ENCODE peak calls at places on chromosomes 12 and 14, in ten cellular contexts. Y is fibroblast of lung, N is fibroblast of pulmonary artery, Z is bronchial epithelial cell, M is heart right ventricle, H is AG10803, X is right atrium auricular region, V is fibroblast of mammary gland, L is cardiac muscle cell, G is body of pancreas. D is an unnamed sample.

GRCh38 chr12:26389303-26389702 is 193.9 kb downstream of the SSPN start:
- DNase-seq in Y (no peak), N (no peak), Z (no peak), M (no peak), H (no peak), X (no peak), V (no peak), L (no peak), G (no peak), D (no peak)

GRCh38 chr14:101552786-101553231 is 8.5 kb upstream of the DIO3 start:
- DNase-seq in Y (no peak), N (no peak), Z (no peak), M (no peak), H (no peak), X (no peak), V (no peak), L (no peak), G (no peak), D (no peak)

GRCh38 chr14:106530423-106531107 is 1004.2 kb downstream of the TMEM121 start:
- DNase-seq in Y (no peak), N (no peak), Z (no peak), M (no peak), H (no peak), X (no peak), V (no peak), L (no peak), G (no peak), D (no peak)

GRCh38 chr12:91387461-91388134 is 205.0 kb upstream of the DCN start:
- DNase-seq in Y (no peak), N (no peak), Z (no peak), M (no peak), H (no peak), X (no peak), V (no peak), L (no peak), G (no peak), D (no peak)

GRCh38 chr12:6604254-6605029 is 2.7 kb downstream of the CHD4 start:
- DNase-seq in Y (no peak), N (peak), Z (no peak), M (no peak), H (peak), X (no peak), V (peak), L (peak), G (no peak), D (peak)

GRCh38 chr14:20455355-20456300 is 602 bp downstream of the APEX1 start:
- DNase-seq in Y (peak), N (peak), Z (peak), M (no peak), H (peak), X (peak), V (peak), L (peak), G (no peak), D (peak)

GRCh38 chr14:105137481-105138020 is 31.0 kb downstream of the JAG2 start:
- DNase-seq in Y (no peak), N (no peak), Z (no peak), M (no peak), H (no peak), X (no peak), V (no peak), L (no peak), G (no peak), D (no peak)

GRCh38 chr12:92341333-92341691 is 195.7 kb upstream of the BTG1 start:
- DNase-seq in Y (no peak), N (peak), Z (peak), M (no peak), H (no peak), X (no peak), V (no peak), L (peak), G (no peak), D (no peak)

GRCh38 chr12:22313276-22313995 is 21.1 kb downstream of the ST8SIA1 start:
- DNase-seq in Y (no peak), N (peak), Z (no peak), M (no peak), H (no peak), X (no peak), V (no peak), L (peak), G (no peak), D (no peak)

GRCh38 chr12:46402861-46403731 is 30.5 kb upstream of the SLC38A2 start:
- DNase-seq in Y (peak), N (no peak), Z (peak), M (no peak), H (peak), X (no peak), V (peak), L (no peak), G (no peak), D (peak)

GRCh38 chr12:24881227-24881626 is 67.7 kb downstream of the BCAT1 start:
- DNase-seq in Y (no peak), N (no peak), Z (no peak), M (no peak), H (no peak), X (no peak), V (no peak), L (no peak), G (no peak), D (no peak)

GRCh38 chr12:6368906-6369525 is 6.3 kb downstream of the SCNN1A start:
- DNase-seq in Y (no peak), N (no peak), Z (no peak), M (no peak), H (no peak), X (no peak), V (no peak), L (no peak), G (no peak), D (no peak)

DNA sequence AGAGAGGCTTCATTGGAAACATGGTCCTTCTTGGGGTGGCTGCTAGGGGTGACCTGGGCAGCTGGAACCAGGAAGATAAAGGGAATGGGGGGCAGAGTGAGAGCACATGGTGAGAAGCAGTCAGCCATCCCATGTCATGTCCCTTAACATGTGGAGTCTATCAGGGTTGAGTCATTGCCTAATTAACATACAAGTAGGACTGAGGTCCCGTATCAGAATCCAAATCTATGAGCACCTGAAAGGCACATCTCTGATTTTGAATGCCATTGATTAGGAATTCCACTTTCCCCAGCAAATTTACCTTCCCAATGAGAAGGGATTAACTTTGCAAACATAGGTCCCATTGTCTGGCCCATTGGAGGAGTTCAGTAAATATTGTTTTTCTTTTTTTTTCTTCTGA is 20.3 kb upstream of the PPP1R1A start:
- DNase-seq in Y (no peak), N (no peak), Z (no peak), M (no peak), H (no peak), X (no peak), V (no peak), L (no peak), G (no peak), D (no peak)
- H3K4me3 ChIP-seq in Y (no peak), N (no peak), Z (no peak), M (no peak), H (no peak), X (no peak), V (no peak), L (no peak), G (no peak), D (no peak)

GRCh38 chr14:83874662-83875061 is 1655.3 kb upstream of the FLRT2 start:
- DNase-seq in Y (no peak), N (peak), Z (no peak), M (no peak), H (peak), X (no peak), V (peak), L (no peak), G (no peak), D (peak)
- H3K4me3 ChIP-seq in Y (no peak), N (no peak), Z (no peak), M (no peak), H (no peak), X (no peak), V (no peak), L (no peak), G (no peak), D (no peak)

DNA sequence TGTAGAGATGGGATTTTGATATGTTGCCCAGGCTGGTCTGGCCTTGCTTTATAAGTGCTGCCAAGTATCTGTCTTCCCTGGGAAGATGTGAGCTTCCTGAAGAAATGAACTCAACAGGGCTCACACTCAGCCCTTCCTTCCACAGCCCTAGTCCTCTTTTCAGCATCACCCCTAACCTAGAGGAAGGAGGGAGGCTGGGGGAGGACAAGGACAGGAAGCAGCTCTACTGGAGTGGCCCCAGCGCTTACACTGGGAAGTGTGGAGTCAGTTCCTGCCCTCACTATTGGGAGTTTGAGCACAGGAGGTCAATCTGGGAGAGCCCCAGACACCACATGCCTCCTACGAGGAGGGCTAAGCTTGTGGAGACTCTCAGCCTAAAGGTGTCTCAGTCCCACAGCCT is 16.9 kb downstream of the GALNT6 start:
- DNase-seq in Y (peak), N (peak), Z (no peak), M (no peak), H (no peak), X (no peak), V (peak), L (peak), G (no peak), D (no peak)
- H3K4me3 ChIP-seq in Y (no peak), N (no peak), Z (no peak), M (no peak), H (no peak), X (no peak), V (no peak), L (no peak), G (no peak), D (no peak)

GRCh38 chr12:117361312-117361670 is at the start of gene NOS1:
- DNase-seq in Y (no peak), N (no peak), Z (no peak), M (no peak), H (no peak), X (no peak), V (no peak), L (no peak), G (no peak), D (no peak)
- H3K4me3 ChIP-seq in Y (no peak), N (no peak), Z (peak), M (peak), H (no peak), X (no peak), V (no peak), L (peak), G (no peak), D (no peak)

GRCh38 chr14:90298230-90298629 is 33.5 kb downstream of the NRDE2 start:
- DNase-seq in Y (no peak), N (no peak), Z (no peak), M (no peak), H (no peak), X (no peak), V (no peak), L (no peak), G (no peak), D (no peak)
- H3K4me3 ChIP-seq in Y (no peak), N (no peak), Z (no peak), M (no peak), H (no peak), X (no peak), V (no peak), L (no peak), G (no peak), D (no peak)

GRCh38 chr14:56581041-56581727 is 1.6 kb downstream of the TMEM260 start:
- DNase-seq in Y (no peak), N (no peak), Z (no peak), M (no peak), H (no peak), X (no peak), V (no peak), L (no peak), G (no peak), D (no peak)
- H3K4me3 ChIP-seq in Y (peak), N (peak), Z (peak), M (peak), H (peak), X (no peak), V (no peak), L (peak), G (no peak), D (peak)

GRCh38 chr12:49730568-49731101 is 10.7 kb upstream of the TMBIM6 start:
- DNase-seq in Y (peak), N (no peak), Z (peak), M (no peak), H (peak), X (no peak), V (peak), L (no peak), G (no peak), D (no peak)

GRCh38 chr12:49730050-49730449 is 11.3 kb upstream of the TMBIM6 start:
- DNase-seq in Y (no peak), N (no peak), Z (no peak), M (no peak), H (no peak), X (no peak), V (no peak), L (no peak), G (no peak), D (no peak)

GRCh38 chr12:49733219-49734017 is 7.9 kb upstream of the TMBIM6 start:
- DNase-seq in Y (no peak), N (no peak), Z (no peak), M (no peak), H (no peak), X (no peak), V (no peak), L (no peak), G (no peak), D (no peak)

DNA sequence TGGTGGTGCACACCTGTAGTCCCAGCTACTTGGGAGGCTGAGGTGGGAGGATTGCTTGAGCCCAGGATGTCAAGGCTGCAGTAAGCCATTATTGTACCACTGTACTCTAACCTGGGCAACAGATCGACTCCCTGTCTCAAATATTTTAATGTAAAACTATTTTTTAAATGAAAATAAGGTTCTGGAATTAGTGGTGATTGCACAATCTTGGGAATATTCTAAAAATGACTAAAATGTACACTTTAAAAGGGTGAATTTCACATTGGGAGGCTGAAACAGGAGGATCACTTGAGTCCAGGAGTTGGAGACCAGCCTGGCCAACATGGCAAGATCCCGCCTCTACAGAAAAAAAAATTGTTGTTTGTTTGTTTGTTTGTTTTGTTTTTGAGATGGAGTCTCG is 12.9 kb upstream of the TMBIM6 start:
- DNase-seq in Y (no peak), N (no peak), Z (no peak), M (no peak), H (no peak), X (no peak), V (no peak), L (no peak), G (no peak), D (no peak)
- H3K4me3 ChIP-seq in Y (no peak), N (no peak), Z (no peak), M (no peak), H (no peak), X (no peak), V (no peak), L (no peak), G (no peak), D (no peak)

GRCh38 chr12:57625261-57626032 is 7.6 kb downstream of the B4GALNT1 start:
- DNase-seq in Y (no peak), N (no peak), Z (no peak), M (no peak), H (no peak), X (no peak), V (no peak), L (no peak), G (no peak), D (no peak)

GRCh38 chr12:57626111-57626928 is 6.7 kb downstream of the B4GALNT1 start:
- DNase-seq in Y (no peak), N (no peak), Z (no peak), M (no peak), H (no peak), X (no peak), V (no peak), L (no peak), G (no peak), D (no peak)

GRCh38 chr12:57628280-57629191 is 4.5 kb downstream of the B4GALNT1 start:
- DNase-seq in Y (no peak), N (no peak), Z (no peak), M (no peak), H (no peak), X (no peak), V (no peak), L (no peak), G (no peak), D (no peak)

GRCh38 chr12:57626929-57627445 is 6.0 kb downstream of the B4GALNT1 start:
- DNase-seq in Y (no peak), N (no peak), Z (no peak), M (no peak), H (no peak), X (no peak), V (no peak), L (no peak), G (no peak), D (no peak)

GRCh38 chr12:57627504-57628279 is 5.3 kb downstream of the B4GALNT1 start:
- DNase-seq in Y (no peak), N (no peak), Z (no peak), M (no peak), H (no peak), X (no peak), V (no peak), L (no peak), G (no peak), D (no peak)
- H3K4me3 ChIP-seq in Y (no peak), N (no peak), Z (no peak), M (no peak), H (no peak), X (no peak), V (no peak), L (no peak), G (no peak), D (no peak)

GRCh38 chr12:76081909-76082308 is 2.6 kb downstream of the NAP1L1 start:
- DNase-seq in Y (no peak), N (no peak), Z (peak), M (no peak), H (no peak), X (no peak), V (no peak), L (no peak), G (no peak), D (no peak)

GRCh38 chr12:76080017-76080728 is 4.3 kb downstream of the NAP1L1 start:
- DNase-seq in Y (peak), N (no peak), Z (no peak), M (no peak), H (peak), X (no peak), V (no peak), L (no peak), G (no peak), D (peak)

GRCh38 chr12:76075448-76075847 is 9.0 kb downstream of the NAP1L1 start:
- DNase-seq in Y (no peak), N (no peak), Z (no peak), M (no peak), H (no peak), X (no peak), V (no peak), L (no peak), G (no peak), D (no peak)

GRCh38 chr12:76080729-76081415 is 3.6 kb downstream of the NAP1L1 start:
- DNase-seq in Y (no peak), N (no peak), Z (no peak), M (no peak), H (no peak), X (no peak), V (no peak), L (no peak), G (no peak), D (peak)

GRCh38 chr12:76078748-76079147 is 5.7 kb downstream of the NAP1L1 start:
- DNase-seq in Y (no peak), N (no peak), Z (no peak), M (no peak), H (no peak), X (no peak), V (no peak), L (no peak), G (no peak), D (no peak)
- H3K4me3 ChIP-seq in Y (no peak), N (no peak), Z (no peak), M (no peak), H (no peak), X (no peak), V (no peak), L (no peak), G (no peak), D (no peak)

GRCh38 chr12:28059678-28060077 is 87.1 kb upstream of the PTHLH start:
- DNase-seq in Y (no peak), N (no peak), Z (no peak), M (no peak), H (no peak), X (no peak), V (no peak), L (peak), G (no peak), D (no peak)
- H3K4me3 ChIP-seq in Y (no peak), N (no peak), Z (no peak), M (no peak), H (no peak), X (no peak), V (no peak), L (no peak), G (no peak), D (no peak)

D was measured in fibroblast of villous mesenchyme.